ENCODE peak calls at places on chromosomes 12 and 14, in five cellular contexts. One of them, this sample, is unnamed.

GRCh38 chr14:64778114-64778754 is 74.0 kb downstream of the PLEKHG3 start:
- DNase-seq in GM12878: no peak
- DNase-seq in HCT116: no peak
- DNase-seq in K562: no peak
- DNase-seq in H1: no peak
- DNase-seq in this sample: no peak

GRCh38 chr14:23056956-23057756 is at the start of gene CDH24:
- DNase-seq in H1: peak
- DNase-seq in GM12878: no peak
- DNase-seq in K562: peak
- DNase-seq in HCT116: no peak
- DNase-seq in this sample: peak

GRCh38 chr12:89345830-89346740 is 6.2 kb downstream of the DUSP6 start:
- DNase-seq in K562: no peak
- DNase-seq in H1: peak
- DNase-seq in GM12878: peak
- DNase-seq in HCT116: peak
- DNase-seq in this sample: no peak

GRCh38 chr12:132389066-132389465 is 59.7 kb upstream of the GALNT9 start:
- DNase-seq in HCT116: no peak
- DNase-seq in K562: no peak
- DNase-seq in H1: no peak
- DNase-seq in GM12878: no peak
- DNase-seq in this sample: no peak

GRCh38 chr14:20632448-20632830 is 9.1 kb downstream of the OR6S1 start:
- DNase-seq in HCT116: no peak
- DNase-seq in GM12878: no peak
- DNase-seq in H1: no peak
- DNase-seq in K562: no peak
- DNase-seq in this sample: no peak

GRCh38 chr12:115885040-115885439 is 392.5 kb downstream of the MED13L start:
- DNase-seq in GM12878: no peak
- DNase-seq in H1: no peak
- DNase-seq in HCT116: no peak
- DNase-seq in K562: no peak
- DNase-seq in this sample: no peak

GRCh38 chr14:22982013-22982476 is 306 bp downstream of the AJUBA start:
- DNase-seq in HCT116: no peak
- DNase-seq in H1: no peak
- DNase-seq in GM12878: no peak
- DNase-seq in K562: no peak
- DNase-seq in this sample: no peak

GRCh38 chr12:92759634-92760268 is 57.0 kb downstream of the PLEKHG7 start:
- DNase-seq in GM12878: no peak
- DNase-seq in K562: peak
- DNase-seq in HCT116: peak
- DNase-seq in H1: no peak
- DNase-seq in this sample: no peak

GRCh38 chr12:131832393-131833231 is 4.4 kb downstream of the MMP17 start:
- DNase-seq in H1: no peak
- DNase-seq in HCT116: no peak
- DNase-seq in K562: no peak
- DNase-seq in GM12878: no peak
- DNase-seq in this sample: peak

GRCh38 chr12:110726708-110727369 is 15.9 kb downstream of the PPP1CC start:
- DNase-seq in GM12878: no peak
- DNase-seq in K562: no peak
- DNase-seq in H1: no peak
- DNase-seq in HCT116: no peak
- DNase-seq in this sample: no peak

GRCh38 chr12:6927999-6928702 is 392 bp downstream of the ATN1 start:
- DNase-seq in GM12878: no peak
- DNase-seq in K562: peak
- DNase-seq in H1: no peak
- DNase-seq in HCT116: no peak
- DNase-seq in this sample: no peak

GRCh38 chr12:69252033-69252432 is 12.7 kb downstream of the CPSF6 start:
- DNase-seq in GM12878: no peak
- DNase-seq in K562: no peak
- DNase-seq in HCT116: no peak
- DNase-seq in H1: no peak
- DNase-seq in this sample: peak

GRCh38 chr14:69094481-69094880 is 58.4 kb downstream of the DCAF5 start:
- DNase-seq in HCT116: no peak
- DNase-seq in H1: no peak
- DNase-seq in K562: peak
- DNase-seq in GM12878: no peak
- DNase-seq in this sample: no peak

GRCh38 chr14:78324353-78324752 is 154.2 kb downstream of the NRXN3 start:
- DNase-seq in K562: no peak
- DNase-seq in GM12878: no peak
- DNase-seq in H1: no peak
- DNase-seq in HCT116: no peak
- DNase-seq in this sample: no peak

GRCh38 chr12:112812598-112813406 is 21.3 kb downstream of the RPH3A start:
- DNase-seq in K562: no peak
- DNase-seq in HCT116: no peak
- DNase-seq in GM12878: no peak
- DNase-seq in H1: no peak
- DNase-seq in this sample: peak

DNA sequence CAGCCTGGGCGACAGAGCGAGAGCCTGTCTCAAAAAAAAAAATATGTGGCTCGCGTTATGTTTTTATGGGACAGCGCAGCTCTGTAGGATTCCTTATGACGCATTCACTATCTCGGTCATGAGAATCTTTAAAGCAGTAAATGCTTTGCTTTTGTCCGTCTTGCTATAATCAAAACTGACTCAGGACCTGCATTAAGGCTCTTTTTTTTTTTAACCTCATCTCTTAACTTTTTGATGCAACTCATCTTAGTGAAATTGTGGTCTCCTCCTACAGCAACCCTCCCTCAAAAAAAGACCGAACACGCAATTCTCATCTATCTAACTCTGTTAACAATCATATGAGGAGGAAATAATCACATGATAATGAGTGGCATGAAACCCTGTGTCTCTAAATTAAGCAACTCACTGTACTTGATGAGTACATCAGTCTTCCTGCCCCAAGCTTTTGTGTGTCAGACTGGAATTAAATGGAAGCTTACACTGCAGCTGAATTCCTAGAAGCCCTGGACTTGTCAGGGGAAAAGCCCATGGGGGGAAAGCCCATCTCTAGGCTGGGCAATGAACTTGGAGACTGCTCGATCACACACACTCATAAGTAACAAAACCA is 4.3 kb downstream of the P2RX4 start:
- DNase-seq in H1: no peak
- DNase-seq in K562: peak
- DNase-seq in HCT116: no peak
- DNase-seq in GM12878: no peak
- DNase-seq in this sample: no peak
- TF ChIP-seq JUND in H1: no peak
- TF ChIP-seq JUND in K562: no peak
- TF ChIP-seq JUND in HCT116: no peak
- TF ChIP-seq JUND in GM12878: no peak
- TF ChIP-seq JUND in this sample: no peak

GRCh38 chr14:33948143-33948962 is 2.5 kb downstream of the EGLN3 start:
- DNase-seq in H1: no peak
- DNase-seq in K562: no peak
- DNase-seq in HCT116: no peak
- DNase-seq in GM12878: no peak
- DNase-seq in this sample: no peak
- TF ChIP-seq JUND in H1: no peak
- TF ChIP-seq JUND in K562: no peak
- TF ChIP-seq JUND in HCT116: no peak
- TF ChIP-seq JUND in GM12878: no peak
- TF ChIP-seq JUND in this sample: no peak

GRCh38 chr14:50734950-50735697 is 67.0 kb upstream of the SAV1 start:
- DNase-seq in GM12878: no peak
- DNase-seq in HCT116: no peak
- DNase-seq in H1: no peak
- DNase-seq in K562: no peak
- DNase-seq in this sample: peak

GRCh38 chr14:50739186-50739585 is 71.1 kb upstream of the SAV1 start:
- DNase-seq in H1: no peak
- DNase-seq in K562: no peak
- DNase-seq in HCT116: no peak
- DNase-seq in GM12878: no peak
- DNase-seq in this sample: no peak

GRCh38 chr14:50740858-50741257 is 72.8 kb upstream of the SAV1 start:
- DNase-seq in H1: no peak
- DNase-seq in K562: no peak
- DNase-seq in GM12878: no peak
- DNase-seq in HCT116: no peak
- DNase-seq in this sample: no peak

GRCh38 chr14:50733479-50733878 is 65.4 kb upstream of the SAV1 start:
- DNase-seq in K562: no peak
- DNase-seq in HCT116: no peak
- DNase-seq in GM12878: no peak
- DNase-seq in H1: no peak
- DNase-seq in this sample: no peak

DNA sequence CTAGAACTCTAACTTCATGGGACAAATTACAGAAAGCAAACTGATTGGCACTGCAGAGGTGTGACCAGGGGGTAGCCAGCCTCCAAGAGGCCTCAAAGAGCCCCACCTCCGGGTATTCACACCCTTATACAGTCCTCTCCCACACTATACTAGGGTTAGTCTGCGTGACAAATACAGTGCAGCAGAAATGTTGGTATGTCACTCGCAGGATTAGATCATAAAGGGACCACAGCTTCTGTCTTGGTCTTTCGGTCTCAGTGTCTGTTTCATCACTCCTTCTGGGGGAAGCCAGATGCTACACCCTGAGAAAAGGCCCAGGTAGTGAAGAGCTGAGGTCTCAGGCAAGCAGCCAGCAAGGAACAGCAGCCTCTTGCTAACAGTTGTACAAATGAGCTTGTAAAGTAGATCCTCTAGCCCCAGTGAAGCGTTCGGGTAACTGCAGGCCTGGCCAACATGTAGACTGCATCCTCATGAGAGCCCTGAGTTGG is 68.9 kb upstream of the SAV1 start:
- DNase-seq in HCT116: no peak
- DNase-seq in K562: no peak
- DNase-seq in H1: no peak
- DNase-seq in GM12878: peak
- DNase-seq in this sample: no peak
- TF ChIP-seq JUND in HCT116: no peak
- TF ChIP-seq JUND in K562: no peak
- TF ChIP-seq JUND in H1: no peak
- TF ChIP-seq JUND in GM12878: peak
- TF ChIP-seq JUND in this sample: no peak

GRCh38 chr12:124720019-124720686 is 143.5 kb downstream of the SCARB1 start:
- DNase-seq in K562: no peak
- DNase-seq in GM12878: no peak
- DNase-seq in H1: no peak
- DNase-seq in HCT116: no peak
- DNase-seq in this sample: no peak
- TF ChIP-seq JUND in K562: no peak
- TF ChIP-seq JUND in GM12878: no peak
- TF ChIP-seq JUND in H1: no peak
- TF ChIP-seq JUND in HCT116: no peak
- TF ChIP-seq JUND in this sample: no peak

DNA sequence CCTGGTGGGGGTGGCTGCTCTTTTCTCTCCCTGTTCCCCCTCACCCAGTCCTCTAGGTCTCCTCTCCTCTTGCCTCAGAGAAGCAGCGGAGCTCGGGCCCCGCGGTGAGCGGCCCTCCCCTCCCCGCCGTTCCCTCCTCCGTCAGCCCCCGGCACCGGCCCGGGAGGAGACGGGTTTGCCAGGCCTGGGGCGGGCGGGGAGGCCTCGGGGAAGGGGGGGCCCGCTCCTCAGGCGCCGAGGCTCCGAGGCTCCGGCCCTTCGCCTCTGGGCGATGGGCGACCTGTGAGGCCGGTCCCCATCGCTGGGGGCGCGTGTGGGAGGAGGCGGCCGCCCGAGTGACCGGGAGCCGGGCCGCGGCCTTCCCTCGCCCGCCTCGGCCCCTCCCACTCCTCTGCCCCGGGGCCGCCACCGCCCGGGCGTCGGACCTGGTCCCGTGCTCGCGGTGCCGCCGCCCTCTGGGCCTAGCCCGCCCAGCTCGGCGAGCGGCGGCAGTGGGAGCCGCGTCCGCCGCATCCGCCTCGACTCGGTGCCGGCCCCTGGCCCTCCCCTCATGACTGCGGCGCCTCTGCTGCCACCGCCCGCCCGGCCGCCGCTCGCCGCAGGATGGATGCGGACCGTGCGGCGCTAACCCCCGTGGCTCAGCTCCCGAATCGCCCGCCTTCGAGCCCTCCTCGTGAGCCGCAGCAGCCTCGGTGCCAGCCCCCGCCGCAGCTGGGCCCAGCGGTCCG is 458 bp downstream of the WNK1 start:
- DNase-seq in HCT116: no peak
- DNase-seq in K562: peak
- DNase-seq in GM12878: no peak
- DNase-seq in H1: peak
- DNase-seq in this sample: peak
- TF ChIP-seq JUND in HCT116: no peak
- TF ChIP-seq JUND in K562: no peak
- TF ChIP-seq JUND in GM12878: no peak
- TF ChIP-seq JUND in H1: no peak
- TF ChIP-seq JUND in this sample: no peak

DNA sequence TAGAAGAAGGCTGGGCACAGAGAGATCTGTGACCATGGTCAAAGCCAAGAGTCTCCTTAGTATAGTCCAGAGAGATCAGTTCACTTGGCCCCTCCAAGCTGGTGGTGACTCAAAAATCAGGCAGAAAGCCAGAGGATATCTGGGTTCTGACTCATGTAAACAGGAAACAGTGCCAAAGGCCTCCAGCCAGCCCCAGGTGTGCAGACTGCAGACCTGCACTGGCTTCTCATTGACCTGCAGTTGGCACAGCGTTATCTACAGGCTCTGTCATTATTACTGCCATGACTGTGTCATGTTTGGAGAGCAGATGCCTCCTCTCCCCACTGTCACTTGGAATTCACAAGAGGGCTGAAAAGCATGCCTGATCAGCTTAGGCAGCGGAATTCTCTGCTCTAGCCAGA is 295.7 kb upstream of the PRKD1 start:
- DNase-seq in K562: no peak
- DNase-seq in H1: no peak
- DNase-seq in GM12878: no peak
- DNase-seq in HCT116: peak
- DNase-seq in this sample: no peak
- TF ChIP-seq JUND in K562: no peak
- TF ChIP-seq JUND in H1: no peak
- TF ChIP-seq JUND in GM12878: no peak
- TF ChIP-seq JUND in HCT116: peak
- TF ChIP-seq JUND in this sample: no peak